ENCODE peak calls at places on chromosomes 12 and 14, in ten cellular contexts. P, H, F, Q, U, T, X, J, L and D are unnamed samples.

GRCh38 chr12:49264466-49264872 is 413 bp upstream of the TUBA1C start:
- DNase-seq in P (peak), H (no peak), F (no peak), Q (peak), U (no peak), T (peak), X (no peak), J (no peak), L (no peak), D (no peak)

GRCh38 chr14:88258026-88258425 is 65.0 kb downstream of the KCNK10 start:
- DNase-seq in P (no peak), H (no peak), F (no peak), Q (no peak), U (no peak), T (no peak), X (no peak), J (no peak), L (no peak), D (no peak)

GRCh38 chr12:11580125-11580751 is 69.2 kb upstream of the ETV6 start:
- DNase-seq in P (no peak), H (no peak), F (no peak), Q (no peak), U (peak), T (no peak), X (peak), J (no peak), L (no peak), D (no peak)

GRCh38 chr14:68282479-68283377 is 463.1 kb downstream of the RAD51B start:
- DNase-seq in P (peak), H (no peak), F (no peak), Q (no peak), U (no peak), T (no peak), X (no peak), J (no peak), L (no peak), D (no peak)

GRCh38 chr12:79300199-79300568 is 390.6 kb downstream of the PAWR start:
- DNase-seq in P (no peak), H (no peak), F (peak), Q (no peak), U (peak), T (no peak), X (no peak), J (no peak), L (no peak), D (no peak)

GRCh38 chr12:56724660-56724988 is 475 bp downstream of the NACA start:
- DNase-seq in P (no peak), H (no peak), F (no peak), Q (no peak), U (no peak), T (no peak), X (peak), J (no peak), L (no peak), D (no peak)

GRCh38 chr12:2804390-2805145 is 7.9 kb upstream of the ITFG2 start:
- DNase-seq in P (no peak), H (no peak), F (no peak), Q (peak), U (peak), T (no peak), X (peak), J (no peak), L (no peak), D (no peak)

GRCh38 chr12:11664101-11664500 is 14.6 kb downstream of the ETV6 start:
- DNase-seq in P (no peak), H (no peak), F (no peak), Q (no peak), U (no peak), T (no peak), X (no peak), J (peak), L (no peak), D (no peak)

GRCh38 chr14:92491782-92492181 is 21.8 kb upstream of the RIN3 start:
- DNase-seq in P (no peak), H (no peak), F (no peak), Q (no peak), U (no peak), T (no peak), X (no peak), J (no peak), L (no peak), D (no peak)

GRCh38 chr12:79919762-79920161 is 15.1 kb downstream of the PPP1R12A start:
- DNase-seq in P (no peak), H (no peak), F (no peak), Q (no peak), U (no peak), T (no peak), X (no peak), J (no peak), L (no peak), D (no peak)